ENCODE peak calls at places on chromosomes 12 and 14, in six cellular contexts. T is HepG2, I is AG04450, L is lung, J is kidney, E is PC-9. A is an unnamed sample.
A peak's percentile ranks its signal among the peaks of the same experiment; 100 is the strongest.

GRCh38 chr12:2733493-2734252 is 61.1 kb upstream of the FKBP4 start:
- DNase-seq in T (no peak), I (no peak), L (no peak), J (no peak), E (no peak), A (no peak)

GRCh38 chr14:77912754-77913556 is 113.0 kb downstream of the ADCK1 start:
- DNase-seq in T (no peak), I (no peak), L (no peak), J (no peak), E (no peak), A (no peak)

GRCh38 chr12:28780096-28780495 is 369.0 kb upstream of the FAR2 start:
- DNase-seq in T (peak; percentile 12), I (no peak), L (no peak), J (no peak), E (no peak), A (no peak)

GRCh38 chr14:97022741-97023140 is 225.6 kb downstream of the VRK1 start:
- DNase-seq in T (no peak), I (no peak), L (no peak), J (no peak), E (no peak), A (no peak)

GRCh38 chr12:49364989-49365388 is 2.3 kb upstream of the SPATS2 start:
- DNase-seq in T (no peak), I (no peak), L (no peak), J (no peak), E (no peak), A (no peak)

GRCh38 chr12:64268409-64268808 is 46.3 kb upstream of the KICS2 start:
- DNase-seq in T (no peak), I (no peak), L (no peak), J (no peak), E (no peak), A (no peak)

GRCh38 chr12:88553941-88554658 is 26.2 kb downstream of the KITLG start:
- DNase-seq in T (peak; percentile 62), I (no peak), L (no peak), J (no peak), E (peak; percentile 26), A (no peak)

GRCh38 chr12:69476276-69477017 is 6.3 kb downstream of the FRS2 start:
- DNase-seq in T (peak; percentile 15), I (no peak), L (no peak), J (no peak), E (no peak), A (peak; percentile 55)

GRCh38 chr14:38605193-38606114 is 349.6 kb upstream of the CLEC14A start:
- DNase-seq in T (peak; percentile 79), I (no peak), L (no peak), J (no peak), E (no peak), A (no peak)

GRCh38 chr14:85399196-85399595 is 130.7 kb upstream of the FLRT2 start:
- DNase-seq in T (no peak), I (no peak), L (no peak), J (no peak), E (no peak), A (no peak)

GRCh38 chr12:74624206-74624605 is 86.6 kb downstream of the ATXN7L3B start:
- DNase-seq in T (no peak), I (no peak), L (no peak), J (no peak), E (no peak), A (no peak)

GRCh38 chr12:16526693-16527092 is 79.3 kb downstream of the LMO3 start:
- DNase-seq in T (no peak), I (peak; percentile 70), L (no peak), J (no peak), E (no peak), A (no peak)

GRCh38 chr12:15601210-15601800 is 187.9 kb downstream of the EPS8 start:
- DNase-seq in T (no peak), I (peak; percentile 39), L (no peak), J (no peak), E (peak; percentile 35), A (no peak)

GRCh38 chr12:132315507-132315906 is 13.9 kb downstream of the GALNT9 start:
- DNase-seq in T (no peak), I (no peak), L (no peak), J (peak; percentile 36), E (no peak), A (no peak)

GRCh38 chr12:48997719-48998496 is 1.3 kb downstream of the DDN start:
- DNase-seq in T (no peak), I (no peak), L (no peak), J (no peak), E (peak; percentile 52), A (no peak)

GRCh38 chr14:66117600-66117999 is 368.6 kb upstream of the CCDC196 start:
- DNase-seq in T (no peak), I (no peak), L (no peak), J (no peak), E (peak; percentile 48), A (no peak)

GRCh38 chr12:131002271-131002670 is 48.6 kb downstream of the ADGRD1 start:
- DNase-seq in T (no peak), I (no peak), L (no peak), J (no peak), E (no peak), A (no peak)
- H3K27ac ChIP-seq in T (no peak overlapping the region), I (no peak overlapping the region), L (peak overlapping the region; percentile 67), J (no peak overlapping the region), E (no peak overlapping the region), A (no peak overlapping the region)

GRCh38 chr12:54377797-54378515 is 6.6 kb downstream of the ZNF385A start:
- DNase-seq in T (no peak), I (no peak), L (no peak), J (no peak), E (no peak), A (no peak)

GRCh38 chr12:54376596-54377468 is 7.7 kb downstream of the ZNF385A start:
- DNase-seq in T (no peak), I (no peak), L (no peak), J (no peak), E (no peak), A (no peak)

GRCh38 chr12:54381136-54381535 is 3.4 kb downstream of the ZNF385A start:
- DNase-seq in T (no peak), I (no peak), L (no peak), J (no peak), E (no peak), A (no peak)

GRCh38 chr12:54379401-54380201 is 4.9 kb downstream of the ZNF385A start:
- DNase-seq in T (peak; percentile 79), I (peak; percentile 34), L (peak; percentile 91), J (peak; percentile 96), E (peak; percentile 91), A (no peak)

GRCh38 chr12:54378791-54379400 is 5.6 kb downstream of the ZNF385A start:
- DNase-seq in T (peak; percentile 29), I (no peak), L (no peak), J (peak; percentile 86), E (peak; percentile 76), A (no peak)
- H3K27ac ChIP-seq in T (no peak overlapping the region), I (no peak overlapping the region), L (no peak overlapping the region), J (no peak overlapping the region), E (no peak overlapping the region), A (no peak overlapping the region)

GRCh38 chr14:64715146-64715627 is 11.0 kb downstream of the PLEKHG3 start:
- DNase-seq in T (no peak), I (no peak), L (no peak), J (no peak), E (no peak), A (no peak)

GRCh38 chr14:64715628-64716412 is 11.6 kb downstream of the PLEKHG3 start:
- DNase-seq in T (no peak), I (no peak), L (no peak), J (peak; percentile 86), E (no peak), A (no peak)

GRCh38 chr14:64711039-64711438 is 6.8 kb downstream of the PLEKHG3 start:
- DNase-seq in T (no peak), I (no peak), L (no peak), J (no peak), E (no peak), A (no peak)

GRCh38 chr14:64714432-64715025 is 10.3 kb downstream of the PLEKHG3 start:
- DNase-seq in T (no peak), I (no peak), L (no peak), J (no peak), E (no peak), A (no peak)

GRCh38 chr14:64713677-64714076 is 9.5 kb downstream of the PLEKHG3 start:
- DNase-seq in T (no peak), I (no peak), L (no peak), J (no peak), E (no peak), A (no peak)
- H3K27ac ChIP-seq in T (no peak overlapping the region), I (no peak overlapping the region), L (no peak overlapping the region), J (no peak overlapping the region), E (no peak overlapping the region), A (no peak overlapping the region)

DNA sequence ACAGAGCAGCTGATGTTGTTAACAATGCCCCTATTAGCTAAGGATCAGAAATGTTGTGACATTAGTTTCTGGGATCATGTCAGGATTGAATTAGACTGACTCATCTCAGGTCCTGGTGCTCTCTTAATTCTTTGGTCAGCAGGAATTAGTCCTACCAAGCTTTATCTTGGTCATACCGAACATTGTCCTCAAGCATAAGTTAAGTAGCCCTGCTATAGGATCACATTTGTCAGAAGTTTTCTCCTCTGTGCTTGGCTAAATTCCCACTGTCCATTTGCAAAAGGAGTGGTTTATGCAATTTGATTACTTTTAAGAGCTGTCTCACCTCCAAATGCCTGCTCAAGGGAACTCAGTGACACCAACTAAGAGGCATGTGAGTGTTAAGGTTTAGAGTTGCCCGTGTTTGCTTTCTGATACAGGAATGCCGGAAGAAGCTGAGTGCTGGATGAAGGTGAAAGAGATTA is 48.4 kb upstream of the IFNG-AS1 start:
- DNase-seq in T (peak; percentile 9), I (peak; percentile 2), L (peak; percentile 32), J (no peak), E (peak; percentile 47), A (no peak)
- H3K27ac ChIP-seq in T (no peak overlapping the region), I (no peak overlapping the region), L (no peak overlapping the region), J (no peak overlapping the region), E (peak overlapping the region; percentile 70), A (no peak overlapping the region)

DNA sequence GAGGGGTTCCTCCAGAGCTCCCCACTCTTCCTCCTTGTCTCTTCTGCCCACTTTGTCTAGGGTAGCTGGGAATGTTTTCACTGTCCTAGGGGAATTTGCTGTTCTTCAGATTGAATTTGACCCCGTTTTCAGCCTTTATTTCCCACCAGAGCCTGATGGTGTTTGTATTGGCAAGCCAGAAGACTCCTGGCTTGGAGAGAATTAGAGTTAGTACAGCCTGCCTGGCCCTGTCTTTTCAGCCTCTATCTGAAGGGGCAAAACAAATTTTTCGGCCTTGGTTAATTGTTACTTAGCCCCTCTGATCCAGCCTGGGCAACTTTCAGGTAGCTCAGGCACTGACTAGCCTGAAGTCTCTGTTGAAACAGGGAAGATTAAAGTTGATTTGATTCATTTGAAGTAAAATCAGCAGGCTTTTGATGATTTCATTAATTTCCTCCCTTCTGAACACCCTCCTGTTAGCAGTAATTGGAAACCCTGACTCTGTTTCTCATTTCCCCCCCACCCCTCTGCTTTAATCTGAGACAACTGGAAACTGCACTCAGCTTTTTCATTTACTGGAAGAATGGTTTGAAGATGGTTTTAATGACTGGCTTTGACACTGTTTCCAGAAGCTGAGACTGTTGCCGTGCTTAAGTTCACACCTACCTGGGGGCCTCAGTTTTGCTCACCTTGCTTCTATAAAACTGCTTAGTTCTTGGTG is 63.3 kb downstream of the SUSD6 start:
- DNase-seq in T (no peak), I (no peak), L (no peak), J (no peak), E (no peak), A (no peak)
- H3K27ac ChIP-seq in T (no peak overlapping the region), I (no peak overlapping the region), L (peak overlapping the region; percentile 58), J (peak overlapping the region; percentile 72), E (no peak overlapping the region), A (no peak overlapping the region)

A was measured in SK-N-MC.